ENCODE peak calls at places on chromosome 13, in nine cellular contexts. F is NB4; T is CD4-positive, CD25-positive, alpha-beta regulatory T cell; C is CD8-positive, alpha-beta memory T cell; M is lower leg skin; H is CD8-positive, alpha-beta T cell; Y is IMR-90; L is right cardiac atrium; K is cardiac muscle cell. D is an unnamed sample.

GRCh38 chr13:78876915-78877549 is 218.1 kb upstream of the OBI1 start:
- DNase-seq in F (no peak), T (no peak), C (no peak), M (no peak), H (no peak), Y (no peak), L (no peak), K (no peak), D (no peak)

GRCh38 chr13:24911135-24911524 is 147.2 kb downstream of the RNF17 start:
- DNase-seq in F (peak), T (no peak), C (no peak), M (no peak), H (no peak), Y (peak), L (no peak), K (peak), D (no peak)

GRCh38 chr13:46149272-46150133 is 32.5 kb downstream of the LCP1 start:
- DNase-seq in F (no peak), T (no peak), C (no peak), M (no peak), H (no peak), Y (peak), L (no peak), K (no peak), D (no peak)

GRCh38 chr13:72341904-72342303 is 385.5 kb downstream of the MZT1 start:
- DNase-seq in F (peak), T (no peak), C (no peak), M (no peak), H (no peak), Y (no peak), L (no peak), K (no peak), D (no peak)

GRCh38 chr13:51453959-51454703 is 1.3 kb upstream of the INTS6 start:
- DNase-seq in F (no peak), T (peak), C (peak), M (peak), H (no peak), Y (peak), L (peak), K (no peak), D (no peak)

GRCh38 chr13:44739539-44739938 is 163.4 kb upstream of the TSC22D1 start:
- DNase-seq in F (no peak), T (no peak), C (no peak), M (no peak), H (no peak), Y (peak), L (no peak), K (no peak), D (no peak)

GRCh38 chr13:29362849-29363604 is 232.5 kb downstream of the SLC7A1 start:
- DNase-seq in F (peak), T (no peak), C (peak), M (no peak), H (no peak), Y (peak), L (peak), K (peak), D (peak)

GRCh38 chr13:87675851-87676250 is 4.7 kb downstream of the SLITRK5 start:
- DNase-seq in F (no peak), T (no peak), C (no peak), M (no peak), H (no peak), Y (no peak), L (no peak), K (no peak), D (no peak)

GRCh38 chr13:94966380-94966779 is 254.0 kb upstream of the SOX21 start:
- DNase-seq in F (no peak), T (no peak), C (no peak), M (no peak), H (no peak), Y (no peak), L (no peak), K (no peak), D (no peak)

GRCh38 chr13:22175211-22175610 is 504.3 kb downstream of the FGF9 start:
- DNase-seq in F (peak), T (no peak), C (no peak), M (no peak), H (no peak), Y (no peak), L (no peak), K (no peak), D (no peak)

GRCh38 chr13:85379433-85379832 is 419.8 kb downstream of the SLITRK6 start:
- DNase-seq in F (no peak), T (no peak), C (no peak), M (no peak), H (no peak), Y (no peak), L (no peak), K (peak), D (no peak)

GRCh38 chr13:109146912-109147624 is 517.7 kb downstream of the MYO16 start:
- DNase-seq in F (no peak), T (no peak), C (no peak), M (no peak), H (no peak), Y (peak), L (no peak), K (peak), D (no peak)

GRCh38 chr13:33129094-33129832 is 113.0 kb downstream of the KL start:
- DNase-seq in F (no peak), T (no peak), C (no peak), M (no peak), H (no peak), Y (no peak), L (no peak), K (no peak), D (no peak)

GRCh38 chr13:43124495-43124894 is 101.1 kb downstream of the DNAJC15 start:
- DNase-seq in F (no peak), T (no peak), C (no peak), M (no peak), H (no peak), Y (no peak), L (no peak), K (no peak), D (no peak)

GRCh38 chr13:91719033-91719432 is 320.6 kb downstream of the GPC5 start:
- DNase-seq in F (peak), T (no peak), C (no peak), M (no peak), H (no peak), Y (peak), L (peak), K (peak), D (no peak)

GRCh38 chr13:59099182-59099950 is 1064.4 kb downstream of the DIAPH3 start:
- DNase-seq in F (no peak), T (no peak), C (no peak), M (no peak), H (no peak), Y (peak), L (no peak), K (no peak), D (no peak)

GRCh38 chr13:99626461-99627082 is 125.3 kb downstream of the TM9SF2 start:
- DNase-seq in F (no peak), T (no peak), C (no peak), M (no peak), H (no peak), Y (peak), L (no peak), K (peak), D (no peak)

GRCh38 chr13:20401586-20401957 is 124.1 kb downstream of the CRYL1 start:
- DNase-seq in F (no peak), T (no peak), C (no peak), M (no peak), H (no peak), Y (no peak), L (no peak), K (peak), D (no peak)

GRCh38 chr13:24615911-24616472 is 64.2 kb upstream of the ATP12A start:
- DNase-seq in F (no peak), T (no peak), C (no peak), M (no peak), H (no peak), Y (no peak), L (no peak), K (no peak), D (no peak)

GRCh38 chr13:99659234-99659633 is 158.0 kb downstream of the TM9SF2 start:
- DNase-seq in F (no peak), T (no peak), C (no peak), M (no peak), H (no peak), Y (no peak), L (no peak), K (no peak), D (peak)

GRCh38 chr13:32165791-32166190 is 134.2 kb downstream of the FRY start:
- DNase-seq in F (peak), T (no peak), C (no peak), M (no peak), H (no peak), Y (no peak), L (peak), K (no peak), D (no peak)

GRCh38 chr13:101949681-101950080 is 452.2 kb downstream of the FGF14 start:
- DNase-seq in F (no peak), T (no peak), C (no peak), M (no peak), H (no peak), Y (no peak), L (no peak), K (no peak), D (no peak)

GRCh38 chr13:97067342-97067895 is 73.1 kb upstream of the OXGR1 start:
- DNase-seq in F (no peak), T (no peak), C (no peak), M (no peak), H (no peak), Y (no peak), L (no peak), K (peak), D (no peak)

GRCh38 chr13:20064128-20064527 is 96.7 kb downstream of the GJA3 start:
- DNase-seq in F (peak), T (no peak), C (no peak), M (no peak), H (no peak), Y (peak), L (no peak), K (peak), D (no peak)

GRCh38 chr13:79522583-79522982 is 41.6 kb downstream of the NDFIP2 start:
- DNase-seq in F (peak), T (no peak), C (no peak), M (peak), H (no peak), Y (peak), L (no peak), K (peak), D (peak)

GRCh38 chr13:75715598-75716523 is 79.7 kb downstream of the LMO7 start:
- DNase-seq in F (no peak), T (no peak), C (no peak), M (no peak), H (no peak), Y (no peak), L (no peak), K (peak), D (peak)

GRCh38 chr13:43289458-43290255 is 266.3 kb downstream of the DNAJC15 start:
- DNase-seq in F (no peak), T (no peak), C (no peak), M (no peak), H (no peak), Y (peak), L (no peak), K (no peak), D (no peak)

GRCh38 chr13:97142452-97142851 is 79.7 kb upstream of the MBNL2 start:
- DNase-seq in F (no peak), T (no peak), C (no peak), M (no peak), H (no peak), Y (no peak), L (peak), K (peak), D (no peak)

DNA sequence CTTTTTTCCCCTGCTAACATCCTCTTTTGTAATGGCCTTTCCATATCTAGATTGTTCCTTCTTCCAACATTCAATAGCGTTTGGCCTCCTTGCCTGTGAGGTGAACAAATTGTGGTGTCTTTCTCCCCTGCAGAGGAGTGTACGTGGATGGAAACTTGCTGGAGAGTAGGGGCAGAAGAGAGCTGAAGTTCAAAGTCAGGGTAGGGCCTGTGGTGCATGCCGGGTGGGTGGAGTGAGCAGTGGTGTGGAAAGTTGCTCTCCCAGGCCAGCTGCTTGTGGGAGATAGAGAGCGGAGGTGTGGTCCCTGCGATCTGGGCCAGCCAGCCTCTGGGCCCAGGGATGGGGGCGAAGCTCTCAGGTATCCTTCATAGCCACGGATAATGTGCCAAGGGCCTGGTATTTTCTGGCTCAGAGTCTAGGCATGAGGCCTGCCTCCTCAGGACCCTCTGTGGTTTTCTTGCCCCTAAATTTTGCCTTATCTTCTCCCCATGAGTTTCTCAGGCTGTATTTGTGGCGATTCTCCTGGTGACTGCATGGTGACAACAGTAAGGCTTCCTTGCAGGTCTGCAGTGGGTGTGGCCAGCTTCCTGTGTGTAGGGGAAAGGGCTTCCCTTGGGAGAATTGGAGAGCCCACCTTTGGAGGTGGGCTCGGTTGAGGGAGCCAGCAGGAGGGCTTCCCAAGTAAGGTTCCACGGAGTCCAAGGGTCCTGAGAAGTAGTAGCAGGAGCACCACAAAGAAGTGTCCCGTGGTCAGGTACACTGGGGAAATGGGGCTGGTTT is 6.7 kb downstream of the RGCC start:
- DNase-seq in F (no peak), T (no peak), C (no peak), M (no peak), H (no peak), Y (no peak), L (peak), K (no peak), D (peak)
- H3K4me3 ChIP-seq in F (no peak), T (peak), C (peak), M (no peak), H (peak), Y (no peak), L (no peak), K (no peak), D (no peak)

DNA sequence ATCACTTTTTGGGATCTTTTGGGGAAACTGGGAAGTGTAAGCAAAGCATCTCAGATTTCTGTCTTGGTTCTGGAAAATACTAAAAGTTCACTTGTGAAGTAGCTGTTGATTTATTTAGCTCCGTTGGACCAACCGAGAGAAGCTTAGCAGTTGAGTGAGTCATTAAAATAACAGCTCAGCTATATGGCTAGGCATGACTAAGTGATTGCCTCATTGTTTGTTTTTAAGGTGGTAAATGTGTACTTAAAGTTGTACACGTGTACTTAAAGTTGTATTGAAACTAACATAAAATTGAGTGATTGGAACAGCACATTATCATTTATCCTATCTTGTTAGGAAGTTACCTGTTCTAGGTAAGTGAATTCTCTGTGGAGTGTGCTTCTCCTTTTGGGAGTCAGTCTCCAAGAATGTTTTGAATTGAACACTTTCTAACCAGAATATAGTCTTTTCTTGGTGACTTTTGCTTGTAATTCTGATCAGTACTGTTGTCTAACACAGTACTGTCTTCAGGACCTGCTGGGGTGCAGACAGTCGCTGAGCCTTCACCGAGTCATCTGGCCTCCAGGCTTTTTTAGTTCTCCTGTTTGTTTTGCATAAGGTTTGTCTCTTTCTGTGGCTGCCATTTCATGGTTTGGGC is 2.9 kb upstream of the DCUN1D2 start:
- DNase-seq in F (peak), T (no peak), C (no peak), M (no peak), H (no peak), Y (peak), L (no peak), K (peak), D (peak)
- H3K4me3 ChIP-seq in F (peak), T (peak), C (no peak), M (no peak), H (no peak), Y (no peak), L (no peak), K (no peak), D (peak)

DNA sequence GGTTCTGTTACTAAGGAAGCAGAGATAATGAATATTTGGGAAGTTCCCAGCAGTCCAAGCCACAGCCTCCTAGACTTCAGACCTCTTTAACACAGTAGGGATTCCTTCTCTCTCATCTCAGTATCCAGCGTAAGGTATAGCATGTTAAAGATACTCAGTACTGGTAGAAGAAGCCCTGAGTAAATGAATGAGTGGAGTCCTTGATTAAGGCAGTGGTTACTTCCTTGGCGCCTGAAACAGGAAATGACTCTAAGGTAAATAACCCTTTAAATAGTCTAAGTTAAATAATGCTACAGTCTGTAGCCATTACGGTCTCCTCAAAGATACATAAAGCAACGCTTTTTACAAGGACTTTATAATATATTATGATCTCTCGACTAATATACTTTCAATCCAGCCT is 650.8 kb upstream of the MIR17HG start:
- DNase-seq in F (no peak), T (no peak), C (no peak), M (no peak), H (no peak), Y (peak), L (no peak), K (peak), D (no peak)
- H3K4me3 ChIP-seq in F (no peak), T (no peak), C (no peak), M (no peak), H (no peak), Y (no peak), L (no peak), K (no peak), D (no peak)

GRCh38 chr13:27792393-27793218 is at the start of gene GSX1:
- DNase-seq in F (peak), T (no peak), C (no peak), M (no peak), H (peak), Y (peak), L (peak), K (peak), D (peak)
- H3K4me3 ChIP-seq in F (no peak), T (peak), C (peak), M (no peak), H (peak), Y (no peak), L (peak), K (no peak), D (no peak)

GRCh38 chr13:113210834-113211233 is 1.4 kb downstream of the CUL4A start:
- DNase-seq in F (peak), T (no peak), C (no peak), M (no peak), H (no peak), Y (no peak), L (no peak), K (no peak), D (no peak)
- H3K4me3 ChIP-seq in F (peak), T (peak), C (no peak), M (no peak), H (no peak), Y (peak), L (no peak), K (peak), D (peak)

DNA sequence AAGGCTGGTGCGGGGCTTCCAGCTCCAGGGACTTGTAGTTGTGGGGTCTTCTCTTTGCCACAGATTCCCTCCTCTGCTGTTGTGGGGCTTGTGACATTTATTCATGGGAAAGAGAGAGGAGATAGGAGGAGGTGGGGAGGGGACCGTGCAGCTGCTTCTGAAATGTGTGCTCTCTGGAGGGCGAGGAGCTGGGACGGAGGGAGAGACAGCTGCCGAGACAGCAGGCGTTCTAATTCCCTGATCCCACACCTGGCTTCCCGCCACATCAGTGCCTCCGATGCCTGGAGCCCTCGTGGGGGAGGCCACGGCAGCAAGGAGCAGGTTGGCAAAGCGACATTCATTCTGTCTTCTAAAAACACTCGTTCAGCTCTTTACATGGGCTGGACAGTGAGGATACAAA is 164.4 kb downstream of the USP12 start:
- DNase-seq in F (no peak), T (no peak), C (no peak), M (no peak), H (no peak), Y (no peak), L (no peak), K (no peak), D (no peak)
- H3K4me3 ChIP-seq in F (no peak), T (no peak), C (no peak), M (no peak), H (no peak), Y (no peak), L (peak), K (peak), D (no peak)

GRCh38 chr13:113004126-113004525 is 35.1 kb downstream of the MCF2L start:
- DNase-seq in F (no peak), T (no peak), C (no peak), M (no peak), H (no peak), Y (no peak), L (no peak), K (no peak), D (no peak)

GRCh38 chr13:113001251-113002140 is 32.5 kb downstream of the MCF2L start:
- DNase-seq in F (no peak), T (no peak), C (no peak), M (no peak), H (no peak), Y (peak), L (peak), K (peak), D (no peak)

GRCh38 chr13:113000575-113000974 is 31.6 kb downstream of the MCF2L start:
- DNase-seq in F (no peak), T (no peak), C (no peak), M (no peak), H (no peak), Y (no peak), L (no peak), K (no peak), D (no peak)

GRCh38 chr13:113002891-113003290 is 33.9 kb downstream of the MCF2L start:
- DNase-seq in F (no peak), T (no peak), C (no peak), M (no peak), H (no peak), Y (no peak), L (no peak), K (no peak), D (no peak)

DNA sequence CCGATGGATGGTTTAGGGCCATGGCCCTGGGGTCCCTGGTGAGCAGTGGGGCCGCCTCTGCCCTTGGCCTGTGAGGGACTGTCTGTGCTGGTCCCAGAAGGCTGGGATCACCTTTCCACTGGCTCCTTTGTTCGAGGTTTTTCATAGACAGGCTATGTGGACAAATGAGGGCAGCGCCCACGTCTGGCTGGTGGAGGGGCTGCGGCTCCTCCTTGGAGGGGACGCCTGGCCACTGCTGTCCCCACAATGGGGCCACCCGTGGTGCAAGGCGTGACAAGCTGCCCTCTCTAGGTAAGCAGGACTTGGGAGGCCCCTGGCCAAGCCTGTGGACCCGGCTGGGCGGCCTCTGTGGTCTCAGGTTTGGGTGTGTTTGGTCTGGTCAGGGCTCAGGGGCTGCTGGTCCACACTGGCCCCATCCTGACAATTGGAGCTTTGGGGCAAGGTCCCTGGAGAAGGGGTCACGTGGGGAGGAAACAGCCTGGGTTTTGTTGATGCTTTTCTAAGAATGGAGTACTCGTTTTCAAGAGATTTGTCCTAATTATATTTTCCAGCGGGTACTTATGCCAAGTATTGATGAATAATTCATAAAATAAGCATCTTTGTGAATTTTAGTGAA is 33.3 kb downstream of the MCF2L start:
- DNase-seq in F (no peak), T (no peak), C (no peak), M (no peak), H (no peak), Y (no peak), L (no peak), K (no peak), D (no peak)
- H3K4me3 ChIP-seq in F (no peak), T (no peak), C (no peak), M (no peak), H (no peak), Y (no peak), L (no peak), K (no peak), D (no peak)

GRCh38 chr13:106490887-106491321 is 44.6 kb downstream of the EFNB2 start:
- DNase-seq in F (no peak), T (peak), C (no peak), M (no peak), H (no peak), Y (no peak), L (no peak), K (no peak), D (peak)
- H3K4me3 ChIP-seq in F (no peak), T (peak), C (no peak), M (no peak), H (no peak), Y (no peak), L (no peak), K (no peak), D (no peak)